ENCODE peak calls at places on chromosomes 16 and 17, in four cellular contexts. Z is posterior cingulate gyrus, W is nephron progenitor cell, F is lung. C is an unnamed sample.

GRCh38 chr17:44877121-44877520 is 22.1 kb downstream of the EFTUD2 start:
- DNase-seq in W (no peak), Z (no peak), F (no peak), C (no peak)

GRCh38 chr17:61599608-61600007 is 8.6 kb upstream of the NACA2 start:
- DNase-seq in F (no peak), W (no peak), Z (no peak), C (no peak)

GRCh38 chr16:72474511-72475123 is 302.7 kb upstream of the PMFBP1 start:
- DNase-seq in Z (no peak), F (no peak), W (no peak), C (peak)

GRCh38 chr16:87344931-87345631 is 27.9 kb upstream of the C16orf95 start:
- DNase-seq in Z (no peak), W (no peak), F (peak), C (no peak)

GRCh38 chr17:41619162-41619933 is 5.0 kb downstream of the KRT17 start:
- DNase-seq in Z (peak), F (no peak), W (no peak), C (no peak)

GRCh38 chr17:12536472-12536871 is 129.2 kb upstream of the MYOCD start:
- DNase-seq in Z (no peak), W (no peak), F (no peak), C (no peak)

GRCh38 chr16:68281368-68282063 is 17.2 kb downstream of the SLC7A6 start:
- DNase-seq in F (no peak), W (no peak), Z (no peak), C (no peak)

GRCh38 chr17:42779942-42780815 is at the start of gene WNK4:
- DNase-seq in Z (no peak), F (no peak), W (peak), C (peak)

GRCh38 chr17:17922198-17922901 is 49.9 kb downstream of the TOM1L2 start:
- DNase-seq in F (no peak), W (peak), Z (no peak), C (no peak)

GRCh38 chr17:62822080-62822904 is 14.2 kb upstream of the MARCHF10 start:
- DNase-seq in F (no peak), W (no peak), Z (no peak), C (no peak)

GRCh38 chr16:85077576-85078125 is 34.6 kb downstream of the CIBAR2 start:
- DNase-seq in Z (peak), W (no peak), F (no peak), C (no peak)

GRCh38 chr17:31479009-31479408 is 87.5 kb downstream of the RAB11FIP4 start:
- DNase-seq in Z (no peak), W (no peak), F (no peak), C (no peak)

GRCh38 chr17:8807070-8807550 is 7.9 kb upstream of the MFSD6L start:
- DNase-seq in F (no peak), W (no peak), Z (no peak), C (no peak)

GRCh38 chr16:69444873-69445517 is 20.6 kb downstream of the CYB5B start:
- DNase-seq in Z (no peak), F (no peak), W (no peak), C (peak)

GRCh38 chr17:66619196-66619595 is 215.7 kb upstream of the CACNG5 start:
- DNase-seq in F (no peak), Z (no peak), W (no peak), C (no peak)

GRCh38 chr17:65254166-65254565 is 117.0 kb downstream of the RGS9 start:
- DNase-seq in Z (no peak), W (no peak), F (no peak), C (no peak)

GRCh38 chr17:6104956-6105355 is 34.8 kb downstream of the WSCD1 start:
- DNase-seq in Z (no peak), F (no peak), W (no peak), C (no peak)

GRCh38 chr17:44400226-44400847 is 10.9 kb upstream of the ITGA2B start:
- DNase-seq in Z (no peak), F (no peak), W (no peak), C (peak)

GRCh38 chr17:47119746-47120520 is 69.2 kb downstream of the CDC27 start:
- DNase-seq in Z (no peak), W (no peak), F (no peak), C (no peak)

GRCh38 chr17:77380411-77381184 is 239.8 kb downstream of the SEC14L1 start:
- DNase-seq in F (no peak), Z (no peak), W (no peak), C (no peak)

GRCh38 chr16:9647981-9648701 is 534.1 kb downstream of the GRIN2A start:
- DNase-seq in Z (no peak), F (no peak), W (no peak), C (peak)

GRCh38 chr16:20763461-20764232 is at the start of gene ACSM3:
- DNase-seq in W (peak), F (peak), Z (no peak), C (peak)

GRCh38 chr17:81250286-81251090 is 11.4 kb downstream of the NDUFAF8 start:
- DNase-seq in W (no peak), F (no peak), Z (no peak), C (no peak)

GRCh38 chr16:85474808-85475207 is 138.3 kb upstream of the GSE1 start:
- DNase-seq in Z (no peak), F (no peak), W (no peak), C (no peak)

GRCh38 chr16:81261049-81261648 is 22.7 kb downstream of the BCO1 start:
- DNase-seq in Z (no peak), W (no peak), F (no peak), C (peak)

GRCh38 chr16:87734644-87735043 is 31.1 kb downstream of the KLHDC4 start:
- DNase-seq in F (no peak), Z (no peak), W (peak), C (peak)